ENCODE peak calls at places on chromosome 3, in six cellular contexts. N is stomach, M is prostate gland, Q is right atrium auricular region, G is fibroblast of lung, E is neural progenitor cell. W is an unnamed sample.

GRCh38 chr3:140441006-140441405 is 236.9 kb upstream of the TRIM42 start:
- DNase-seq in M (no peak), E (no peak), G (peak; percentile 85), Q (no peak), N (no peak), W (no peak)

GRCh38 chr3:45413172-45413765 is 24.9 kb downstream of the LARS2 start:
- DNase-seq in Q (no peak), M (no peak), N (no peak), G (no peak), E (no peak), W (no peak)

GRCh38 chr3:18007980-18008379 is 265.5 kb upstream of the TBC1D5 start:
- DNase-seq in E (no peak), Q (no peak), N (no peak), G (peak; percentile 86), M (no peak), W (no peak)

GRCh38 chr3:4359805-4360502 is 56.8 kb downstream of the SETMAR start:
- DNase-seq in G (peak; percentile 22), M (no peak), E (no peak), N (no peak), Q (no peak), W (no peak)

GRCh38 chr3:56005196-56005805 is 463.0 kb downstream of the ERC2 start:
- DNase-seq in G (peak; percentile 73), Q (no peak), M (no peak), E (no peak), N (no peak), W (no peak)

GRCh38 chr3:46986782-46987484 is 7.5 kb downstream of the NBEAL2 start:
- DNase-seq in Q (no peak), N (no peak), M (no peak), E (peak; percentile 33), G (no peak), W (no peak)

GRCh38 chr3:155243512-155243921 is 50.0 kb downstream of the STRIT1 start:
- DNase-seq in E (no peak), N (no peak), Q (no peak), G (peak; percentile 35), M (no peak), W (no peak)

GRCh38 chr3:77626157-77626556 is 586.3 kb downstream of the ROBO2 start:
- DNase-seq in N (no peak), E (no peak), M (no peak), G (no peak), Q (no peak), W (no peak)

GRCh38 chr3:96863129-96863740 is 48.8 kb downstream of the EPHA6 start:
- DNase-seq in Q (no peak), E (peak; percentile 72), N (no peak), G (peak; percentile 10), M (peak; percentile 27), W (peak; percentile 3)

GRCh38 chr3:152471814-152472605 is 203.3 kb downstream of the MBNL1 start:
- DNase-seq in G (peak; percentile 43), E (peak; percentile 61), Q (peak; percentile 80), M (peak; percentile 28), N (peak; percentile 62), W (peak; percentile 32)

GRCh38 chr3:195068045-195068444 is 202.9 kb downstream of the XXYLT1 start:
- DNase-seq in Q (no peak), M (no peak), E (no peak), N (no peak), G (peak; percentile 2), W (no peak)

GRCh38 chr3:112651516-112651915 is 10.6 kb upstream of the CCDC80 start:
- DNase-seq in N (no peak), M (no peak), Q (no peak), E (no peak), G (peak; percentile 92), W (no peak)

GRCh38 chr3:49531715-49532114 is 22.6 kb upstream of the BSN start:
- DNase-seq in Q (no peak), N (no peak), E (no peak), G (no peak), M (no peak), W (no peak)

GRCh38 chr3:190105876-190106275 is 14.8 kb downstream of the P3H2 start:
- DNase-seq in G (no peak), M (no peak), Q (no peak), E (no peak), N (no peak), W (no peak)

GRCh38 chr3:95356764-95357501 is 1294.1 kb downstream of the NSUN3 start:
- DNase-seq in E (no peak), N (no peak), Q (no peak), G (no peak), M (no peak), W (no peak)

GRCh38 chr3:112126501-112126900 is 6.5 kb downstream of the GCSAM start:
- DNase-seq in E (peak; percentile 79), M (no peak), G (peak; percentile 23), Q (no peak), N (no peak), W (peak; percentile 27)

GRCh38 chr3:186938716-186939115 is 8.4 kb downstream of the ST6GAL1 start:
- DNase-seq in E (no peak), Q (no peak), G (peak; percentile 74), M (no peak), N (no peak), W (no peak)

GRCh38 chr3:174488527-174488926 is 370.6 kb upstream of the NAALADL2 start:
- DNase-seq in E (no peak), Q (no peak), M (no peak), N (no peak), G (peak; percentile 40), W (no peak)

GRCh38 chr3:161117646-161118045 is 12.5 kb upstream of the B3GALNT1 start:
- DNase-seq in Q (no peak), N (no peak), G (peak; percentile 11), M (no peak), E (no peak), W (no peak)

GRCh38 chr3:111936967-111937366 is 41.9 kb upstream of the ABHD10 start:
- DNase-seq in G (peak; percentile 63), M (no peak), Q (no peak), N (no peak), E (no peak), W (no peak)

GRCh38 chr3:4633078-4634004 is 140.2 kb downstream of the ITPR1 start:
- DNase-seq in E (peak; percentile 62), M (no peak), Q (no peak), N (no peak), G (peak; percentile 65), W (peak; percentile 68)

GRCh38 chr3:37737134-37737533 is 124.5 kb upstream of the CTDSPL start:
- DNase-seq in M (no peak), E (no peak), Q (no peak), G (no peak), N (no peak), W (no peak)

GRCh38 chr3:12948371-12948770 is 107.0 kb upstream of the RPL32 start:
- DNase-seq in M (no peak), E (no peak), G (peak; percentile 75), Q (no peak), N (no peak), W (no peak)

GRCh38 chr3:50296721-50297383 is 2.4 kb downstream of the HYAL3 start:
- DNase-seq in E (peak; percentile 1), N (no peak), M (no peak), Q (no peak), G (no peak), W (no peak)

GRCh38 chr3:69740103-69741021 is 1.1 kb downstream of the MITF start:
- DNase-seq in M (peak; percentile 42), G (no peak), E (peak; percentile 45), N (peak; percentile 68), Q (no peak), W (peak; percentile 78)

GRCh38 chr3:127525373-127525772 is 65.2 kb downstream of the TPRA1 start:
- DNase-seq in E (no peak), Q (no peak), N (no peak), M (no peak), G (peak; percentile 82), W (no peak)

GRCh38 chr3:15611018-15611417 is 9.5 kb downstream of the BTD start:
- DNase-seq in G (no peak), N (peak; percentile 53), Q (no peak), E (no peak), M (no peak), W (no peak)

GRCh38 chr3:31412832-31413231 is 119.9 kb upstream of the STT3B start:
- DNase-seq in M (no peak), G (peak; percentile 85), E (no peak), N (no peak), Q (no peak), W (no peak)

GRCh38 chr3:100310355-100310965 is 24.1 kb upstream of the NIT2 start:
- DNase-seq in E (no peak), M (no peak), Q (no peak), G (no peak), N (no peak), W (no peak)
- H3K36me3 ChIP-seq in E (peaks cover 6% of the 10 kb centered on the region), M (no peaks in the 10 kb centered on the region), Q (peaks cover 20% of the 10 kb centered on the region), G (peaks cover 3% of the 10 kb centered on the region), N (peaks cover 71% of the 10 kb centered on the region), W (no peaks in the 10 kb centered on the region)

DNA sequence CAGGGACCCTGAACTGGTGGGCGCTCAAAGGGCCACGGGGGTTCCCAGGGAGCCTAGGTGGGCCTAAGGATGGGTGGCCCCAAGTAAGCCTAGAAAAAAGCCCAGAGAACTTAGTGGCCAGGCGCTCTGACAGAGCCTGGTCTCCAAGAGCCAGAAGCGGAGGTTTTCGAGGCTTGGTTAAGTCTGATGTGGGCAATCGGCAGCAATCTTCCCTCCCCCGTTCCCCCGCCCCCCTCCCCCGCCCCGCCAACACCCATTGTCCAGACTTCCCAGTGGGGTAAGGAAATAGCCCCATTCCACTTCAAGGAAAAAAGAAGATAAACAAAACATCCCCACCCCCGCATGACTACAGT is 6.7 kb downstream of the EOMES start:
- DNase-seq in Q (no peak), N (no peak), E (no peak), M (no peak), G (no peak), W (peak; percentile 69)
- H3K36me3 ChIP-seq in Q (no peaks in the 10 kb centered on the region), N (no peaks in the 10 kb centered on the region), E (no peaks in the 10 kb centered on the region), M (no peaks in the 10 kb centered on the region), G (no peaks in the 10 kb centered on the region), W (no peaks in the 10 kb centered on the region)

DNA sequence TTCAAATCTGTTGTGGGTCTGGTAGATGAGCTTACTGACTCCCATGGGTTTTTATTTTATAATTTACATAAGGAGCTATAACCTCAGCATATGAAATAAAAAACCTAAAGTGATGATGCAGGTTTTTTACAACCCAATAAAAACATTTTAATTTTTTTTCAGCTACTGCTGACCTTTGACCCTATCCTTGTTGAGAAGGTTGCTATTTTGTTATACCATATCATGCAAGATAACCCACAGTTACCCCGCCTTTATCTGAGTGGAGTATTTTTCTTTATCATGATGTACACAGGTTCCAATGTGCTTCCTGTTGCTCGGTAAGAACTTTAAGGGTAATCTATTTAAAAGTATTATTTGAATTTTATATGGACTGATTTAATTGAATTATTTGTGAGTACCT is 70.8 kb downstream of the DNAJC13 start:
- DNase-seq in M (no peak), E (no peak), Q (no peak), N (no peak), G (no peak), W (no peak)
- H3K36me3 ChIP-seq in M (no peaks in the 10 kb centered on the region), E (peaks cover 21% of the 10 kb centered on the region), Q (peaks cover 62% of the 10 kb centered on the region), N (peaks cover 92% of the 10 kb centered on the region), G (no peaks in the 10 kb centered on the region), W (peaks cover 10% of the 10 kb centered on the region)

GRCh38 chr3:33597257-33597689 is 120.8 kb downstream of the CLASP2 start:
- DNase-seq in G (no peak), N (no peak), Q (no peak), E (peak; percentile 2), M (no peak), W (no peak)

GRCh38 chr3:33602829-33603228 is 115.2 kb downstream of the CLASP2 start:
- DNase-seq in E (no peak), Q (no peak), N (no peak), M (no peak), G (no peak), W (no peak)
- H3K36me3 ChIP-seq in E (peaks cover 34% of the 10 kb centered on the region), Q (peaks cover 53% of the 10 kb centered on the region), N (peaks cover 82% of the 10 kb centered on the region), M (no peaks in the 10 kb centered on the region), G (no peaks in the 10 kb centered on the region), W (peaks cover 7% of the 10 kb centered on the region)

GRCh38 chr3:42195879-42196330 is 70.1 kb downstream of the CCK start:
- DNase-seq in M (no peak), N (no peak), Q (no peak), E (no peak), G (no peak), W (no peak)
- H3K36me3 ChIP-seq in M (peaks cover 6% of the 10 kb centered on the region), N (peaks cover 94% of the 10 kb centered on the region), Q (peaks cover 72% of the 10 kb centered on the region), E (peaks cover 3% of the 10 kb centered on the region), G (peaks cover 18% of the 10 kb centered on the region), W (peaks cover 13% of the 10 kb centered on the region)

W was measured in H7.